ENCODE peak calls at places on chromosomes 3 and 15, in eight cellular contexts. A is breast epithelium, O is stomach, H is GM12891, M is Panc1, D is SK-N-SH, P is GM23338, J is HL-60. K is an unnamed sample.

GRCh38 chr3:57974796-57975388 is 33.3 kb upstream of the FLNB start:
- DNase-seq in A (no peak), O (no peak), H (no peak), M (peak; percentile 82), D (peak; percentile 28), P (peak; percentile 44), J (no peak), K (no peak)

GRCh38 chr15:89143503-89144162 is 55.4 kb downstream of the ABHD2 start:
- DNase-seq in A (no peak), O (no peak), H (no peak), M (no peak), D (peak; percentile 36), P (no peak), J (peak; percentile 42), K (no peak)

GRCh38 chr3:37290551-37290950 is 116.2 kb upstream of the LRRFIP2 start:
- DNase-seq in A (no peak), O (no peak), H (no peak), M (no peak), D (no peak), P (peak; percentile 34), J (no peak), K (no peak)

GRCh38 chr15:25532269-25532668 is 93.4 kb upstream of the UBE3A start:
- DNase-seq in A (no peak), O (no peak), H (no peak), M (no peak), D (no peak), P (no peak), J (no peak), K (no peak)

GRCh38 chr15:45630958-45631691 is 3.7 kb upstream of the SQOR start:
- DNase-seq in A (no peak), O (no peak), H (no peak), M (no peak), D (no peak), P (no peak), J (no peak), K (peak; percentile 46)

GRCh38 chr3:111238896-111239295 is 167.3 kb downstream of the NECTIN3 start:
- DNase-seq in A (no peak), O (no peak), H (no peak), M (no peak), D (no peak), P (no peak), J (no peak), K (no peak)

GRCh38 chr15:88641959-88642452 is 3.2 kb downstream of the ISG20 start:
- DNase-seq in A (no peak), O (no peak), H (no peak), M (no peak), D (no peak), P (no peak), J (no peak), K (no peak)

GRCh38 chr3:134656211-134656800 is 5.5 kb upstream of the KY start:
- DNase-seq in A (no peak), O (no peak), H (no peak), M (no peak), D (no peak), P (no peak), J (no peak), K (no peak)

GRCh38 chr15:88866295-88866881 is 29.0 kb downstream of the HAPLN3 start:
- DNase-seq in A (no peak), O (no peak), H (no peak), M (no peak), D (no peak), P (no peak), J (no peak), K (no peak)

GRCh38 chr15:28094732-28095521 is 4.2 kb downstream of the OCA2 start:
- DNase-seq in A (no peak), O (peak; percentile 85), H (no peak), M (no peak), D (peak; percentile 77), P (peak; percentile 63), J (no peak), K (peak; percentile 92)

GRCh38 chr3:64873400-64873799 is 185.6 kb upstream of the ADAMTS9 start:
- DNase-seq in A (no peak), O (no peak), H (no peak), M (no peak), D (no peak), P (no peak), J (no peak), K (no peak)

GRCh38 chr3:157532529-157533297 is 29.5 kb upstream of the VEPH1 start:
- DNase-seq in A (no peak), O (no peak), H (peak; percentile 14), M (peak; percentile 42), D (peak; percentile 64), P (peak; percentile 95), J (peak; percentile 62), K (no peak)

GRCh38 chr15:72796210-72796514 is 12.6 kb upstream of the ADPGK start:
- DNase-seq in A (no peak), O (no peak), H (no peak), M (no peak), D (no peak), P (no peak), J (no peak), K (no peak)

GRCh38 chr3:167032267-167032876 is 347.7 kb downstream of the ZBBX start:
- DNase-seq in A (no peak), O (no peak), H (no peak), M (peak; percentile 12), D (peak; percentile 9), P (peak; percentile 74), J (peak; percentile 35), K (no peak)

GRCh38 chr3:42764561-42765295 is 8.3 kb downstream of the CCDC13 start:
- DNase-seq in A (no peak), O (no peak), H (no peak), M (no peak), D (no peak), P (no peak), J (no peak), K (no peak)

GRCh38 chr3:87553058-87553457 is 276.7 kb upstream of the POU1F1 start:
- DNase-seq in A (no peak), O (no peak), H (no peak), M (no peak), D (no peak), P (no peak), J (no peak), K (no peak)

GRCh38 chr3:16084887-16085286 is 89.6 kb upstream of the GALNT15 start:
- DNase-seq in A (no peak), O (no peak), H (no peak), M (no peak), D (no peak), P (no peak), J (no peak), K (no peak)

GRCh38 chr15:70318996-70319465 is 221.3 kb upstream of the TLE3 start:
- DNase-seq in A (peak; percentile 18), O (no peak), H (no peak), M (no peak), D (no peak), P (no peak), J (no peak), K (peak; percentile 46)

GRCh38 chr15:35764661-35765519 is 218.9 kb upstream of the DPH6 start:
- DNase-seq in A (no peak), O (no peak), H (no peak), M (no peak), D (no peak), P (no peak), J (no peak), K (no peak)

GRCh38 chr3:129975332-129976090 is 991 bp downstream of the TRH start:
- DNase-seq in A (no peak), O (no peak), H (peak; percentile 33), M (no peak), D (peak; percentile 76), P (peak; percentile 74), J (peak; percentile 66), K (peak; percentile 10)

GRCh38 chr3:107525954-107526305 is 3.2 kb downstream of the BBX start:
- DNase-seq in A (no peak), O (no peak), H (no peak), M (no peak), D (peak; percentile 2), P (no peak), J (no peak), K (no peak)

DNA sequence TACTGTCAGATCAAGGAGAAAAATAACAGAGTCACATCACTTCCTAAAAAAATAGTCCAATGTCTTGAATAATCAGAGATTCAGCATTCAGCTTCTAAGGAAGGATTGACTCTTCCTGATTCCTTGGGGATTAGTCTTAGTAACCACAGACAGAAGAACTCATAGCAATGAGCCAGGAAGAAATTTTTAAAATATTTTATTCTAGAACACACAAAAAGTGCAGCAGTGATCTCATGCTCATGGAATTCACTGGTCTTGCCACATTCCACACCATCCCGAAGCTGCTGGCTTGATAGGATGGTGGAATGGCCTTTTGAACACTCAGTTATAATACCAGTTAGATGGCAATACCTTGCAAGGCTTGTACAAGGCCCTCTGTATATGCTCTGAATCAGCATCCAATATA is 43.0 kb upstream of the ABI3BP start:
- DNase-seq in A (peak; percentile 79), O (no peak), H (no peak), M (no peak), D (no peak), P (peak; percentile 64), J (no peak), K (no peak)
- TF ChIP-seq POLR2AphosphoS5 in A (peak; percentile 65), O (no peak), H (no peak), M (no peak), D (peak; percentile 81), P (no peak), J (no peak), K (peak; percentile 21)

GRCh38 chr15:94031072-94031471 is 200.3 kb upstream of the MCTP2 start:
- DNase-seq in A (no peak), O (no peak), H (no peak), M (no peak), D (no peak), P (no peak), J (no peak), K (no peak)
- TF ChIP-seq POLR2AphosphoS5 in A (no peak), O (no peak), H (no peak), M (no peak), D (no peak), P (no peak), J (no peak), K (peak; percentile 81)

DNA sequence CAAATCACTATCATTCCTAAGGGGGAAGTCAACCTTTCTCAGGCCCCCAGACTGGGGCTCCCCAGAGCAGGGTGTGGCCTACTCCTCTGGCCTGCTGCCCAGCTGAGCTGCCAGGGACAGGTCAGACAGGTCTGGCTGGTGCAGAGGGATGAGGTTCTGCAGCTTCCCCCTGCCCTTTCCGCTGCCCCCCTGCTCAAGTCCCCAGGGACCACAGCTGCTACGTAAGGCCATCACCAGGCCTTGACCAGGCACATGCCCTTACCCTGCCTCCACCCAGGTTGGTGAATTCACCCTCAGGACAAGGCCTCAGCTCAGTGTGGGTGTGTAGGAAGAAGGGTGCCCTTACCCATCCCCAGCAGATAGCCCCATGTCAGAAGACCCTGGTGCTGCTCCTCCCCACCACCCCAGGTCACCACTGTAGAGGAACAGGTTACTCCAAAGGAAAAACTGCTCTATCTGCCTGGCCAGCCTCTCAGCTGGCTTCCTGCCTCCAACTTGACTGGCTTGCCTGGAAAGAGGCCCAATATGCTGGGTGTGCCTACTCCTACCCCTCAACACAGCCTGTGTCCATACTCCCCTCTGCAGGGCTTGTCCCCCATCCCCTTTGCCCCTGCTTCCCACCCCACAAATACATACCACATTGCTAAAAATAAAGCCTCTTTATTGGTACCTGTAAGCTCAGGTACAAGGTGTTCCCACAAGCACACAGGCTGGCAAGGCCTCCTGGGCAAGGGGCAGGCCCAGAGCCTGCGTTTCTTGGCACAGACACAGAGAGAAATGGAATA is 12.0 kb downstream of the CSRNP1 start:
- DNase-seq in A (peak; percentile 93), O (peak; percentile 91), H (no peak), M (no peak), D (peak; percentile 50), P (no peak), J (no peak), K (peak; percentile 91)
- TF ChIP-seq POLR2AphosphoS5 in A (peak; percentile 61), O (no peak), H (peak; percentile 63), M (no peak), D (no peak), P (no peak), J (no peak), K (peak; percentile 81)

GRCh38 chr3:177618873-177619771 is 421.8 kb upstream of the TBL1XR1 start:
- DNase-seq in A (no peak), O (no peak), H (no peak), M (no peak), D (no peak), P (no peak), J (no peak), K (no peak)
- TF ChIP-seq POLR2AphosphoS5 in A (no peak), O (no peak), H (no peak), M (no peak), D (peak; percentile 24), P (no peak), J (no peak), K (no peak)